ENCODE peak calls at places on chromosome 3, in five cellular contexts. J is foreskin fibroblast; V is AG09309; I is GM10248; C is CD4-positive, alpha-beta T cell. W is an unnamed sample.

GRCh38 chr3:134918448-134918847 is 123.4 kb downstream of the EPHB1 start:
- DNase-seq in J (no peak), V (no peak), I (peak), C (no peak), W (peak)

GRCh38 chr3:2921903-2922302 is 188.3 kb downstream of the IL5RA start:
- DNase-seq in J (no peak), V (no peak), I (peak), C (no peak), W (no peak)

GRCh38 chr3:187902041-187902471 is 156.8 kb upstream of the BCL6 start:
- DNase-seq in J (no peak), V (no peak), I (no peak), C (no peak), W (no peak)

GRCh38 chr3:49668861-49669260 is 5.3 kb upstream of the APEH start:
- DNase-seq in J (peak), V (no peak), I (no peak), C (no peak), W (no peak)

GRCh38 chr3:42517143-42517542 is 14.7 kb downstream of the VIPR1 start:
- DNase-seq in J (no peak), V (no peak), I (no peak), C (no peak), W (no peak)

GRCh38 chr3:113269661-113270060 is 58.3 kb downstream of the BOC start:
- DNase-seq in J (no peak), V (no peak), I (no peak), C (no peak), W (no peak)

GRCh38 chr3:126524429-126524988 is 554 bp downstream of the CHST13 start:
- DNase-seq in J (no peak), V (no peak), I (no peak), C (no peak), W (no peak)

GRCh38 chr3:38205472-38205805 is 40.1 kb downstream of the OXSR1 start:
- DNase-seq in J (no peak), V (no peak), I (no peak), C (no peak), W (no peak)

GRCh38 chr3:39136533-39137434 is 16.6 kb downstream of the CSRNP1 start:
- DNase-seq in J (no peak), V (no peak), I (no peak), C (no peak), W (no peak)

GRCh38 chr3:69161587-69162196 is 39.3 kb upstream of the LMOD3 start:
- DNase-seq in J (peak), V (peak), I (peak), C (peak), W (peak)

GRCh38 chr3:77158701-77159100 is 118.8 kb downstream of the ROBO2 start:
- DNase-seq in J (no peak), V (no peak), I (no peak), C (no peak), W (no peak)

GRCh38 chr3:106341090-106341489 is 472.3 kb upstream of the CBLB start:
- DNase-seq in J (peak), V (no peak), I (no peak), C (no peak), W (no peak)

GRCh38 chr3:52036829-52037228 is 19.5 kb downstream of the DUSP7 start:
- DNase-seq in J (no peak), V (no peak), I (no peak), C (peak), W (no peak)

GRCh38 chr3:64064804-64065203 is 41.5 kb upstream of the PSMD6 start:
- DNase-seq in J (no peak), V (no peak), I (no peak), C (no peak), W (no peak)
- TF ChIP-seq CTCF in J (no peak), V (no peak), I (no peak), C (no peak), W (no peak)

GRCh38 chr3:183825380-183826161 is at the start of gene MAP6D1:
- DNase-seq in J (peak), V (no peak), I (peak), C (no peak), W (no peak)
- TF ChIP-seq CTCF in J (peak), V (peak), I (peak), C (no peak), W (peak)

GRCh38 chr3:61181874-61182273 is 69.4 kb downstream of the FHIT start:
- DNase-seq in J (peak), V (no peak), I (peak), C (no peak), W (peak)
- TF ChIP-seq CTCF in J (no peak), V (no peak), I (no peak), C (no peak), W (no peak)

GRCh38 chr3:19029837-19030835 is 118.2 kb upstream of the KCNH8 start:
- DNase-seq in J (no peak), V (no peak), I (no peak), C (no peak), W (no peak)
- TF ChIP-seq CTCF in J (no peak), V (no peak), I (no peak), C (no peak), W (no peak)

GRCh38 chr3:7146529-7146928 is 285.6 kb downstream of the GRM7 start:
- DNase-seq in J (no peak), V (no peak), I (no peak), C (no peak), W (no peak)

GRCh38 chr3:7144696-7145308 is 283.9 kb downstream of the GRM7 start:
- DNase-seq in J (no peak), V (no peak), I (peak), C (no peak), W (no peak)
- TF ChIP-seq CTCF in J (no peak), V (no peak), I (peak), C (no peak), W (peak)

DNA sequence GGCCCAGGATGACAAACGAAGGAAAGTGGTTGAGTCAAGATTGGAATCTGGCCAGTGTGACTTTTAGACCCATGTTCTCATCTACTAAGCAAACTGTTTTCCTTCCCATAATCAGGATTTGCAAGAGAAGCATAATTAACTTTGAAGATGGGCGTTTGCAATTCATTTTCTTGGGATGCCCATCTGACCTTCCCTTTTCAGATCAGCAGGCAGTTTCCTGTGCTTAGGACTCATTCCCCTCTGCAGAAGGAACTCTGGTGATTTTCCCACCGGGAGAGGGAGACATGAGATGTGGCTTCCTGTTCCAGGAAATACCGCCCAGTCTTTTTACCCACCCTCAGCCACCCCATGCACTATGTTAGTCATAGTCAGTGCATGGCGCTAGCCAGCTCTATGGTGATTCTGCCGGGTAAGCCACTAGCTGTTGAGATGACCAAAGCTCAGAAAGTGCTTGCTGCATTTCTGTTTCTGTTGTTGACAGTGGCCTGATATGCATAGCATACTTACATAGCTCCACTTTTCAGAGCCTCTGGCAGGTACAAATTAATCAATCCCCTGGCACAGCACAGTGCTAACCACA is 129.4 kb downstream of the VGLL4 start:
- DNase-seq in J (peak), V (peak), I (no peak), C (no peak), W (no peak)
- TF ChIP-seq CTCF in J (no peak), V (no peak), I (no peak), C (no peak), W (no peak)

GRCh38 chr3:145807990-145808389 is 353.0 kb downstream of the PLOD2 start:
- DNase-seq in J (peak), V (peak), I (no peak), C (no peak), W (no peak)
- TF ChIP-seq CTCF in J (no peak), V (peak), I (no peak), C (no peak), W (peak)

DNA sequence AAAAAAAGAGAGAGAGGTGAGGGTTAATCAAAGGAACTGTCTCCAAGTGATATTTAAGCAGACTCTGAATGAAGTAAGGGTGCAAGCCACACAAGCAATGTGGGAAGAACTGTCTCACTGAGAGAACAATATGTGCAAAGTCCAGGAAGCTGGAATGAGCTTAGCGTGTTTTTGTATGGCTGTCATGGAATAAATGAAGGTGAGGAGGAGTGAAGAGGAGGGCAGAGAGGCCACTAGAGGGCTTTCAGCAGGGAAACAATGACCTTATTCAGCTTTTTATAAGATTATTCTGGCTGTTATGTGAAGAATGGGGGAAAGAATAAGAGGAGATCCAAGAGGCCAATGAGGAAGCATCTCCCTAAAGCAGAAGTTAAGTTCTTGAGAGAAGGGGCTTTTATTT is 86.9 kb upstream of the COL8A1 start:
- DNase-seq in J (no peak), V (no peak), I (no peak), C (no peak), W (no peak)
- TF ChIP-seq CTCF in J (no peak), V (peak), I (peak), C (no peak), W (no peak)